ENCODE peak calls at places on chromosomes 7 and 10, in six cellular contexts. I is endothelial cell of umbilical vein, B is NT2/D1, L is endodermal cell, O is mammary epithelial cell, C is left ventricle myocardium inferior. D is an unnamed sample.

GRCh38 chr10:30639946-30640786 is 10.6 kb upstream of the LYZL2 start:
- DNase-seq in L (no peak), O (peak; percentile 32), B (peak; percentile 35), I (peak; percentile 86), C (no peak), D (no peak)

GRCh38 chr7:137449016-137449415 is 105.5 kb upstream of the PTN start:
- DNase-seq in B (no peak), O (no peak), I (no peak), C (no peak), L (no peak), D (no peak)

GRCh38 chr10:86253171-86254072 is 113.2 kb downstream of the GRID1 start:
- DNase-seq in L (peak; percentile 75), O (no peak), C (no peak), I (no peak), B (no peak), D (no peak)

GRCh38 chr10:88800152-88801125 is 2.1 kb upstream of the LIPM start:
- DNase-seq in O (peak; percentile 57), B (no peak), I (no peak), L (no peak), C (no peak), D (no peak)

GRCh38 chr10:75646931-75647330 is 215.5 kb downstream of the LRMDA start:
- DNase-seq in I (no peak), B (no peak), L (no peak), O (no peak), C (no peak), D (no peak)

GRCh38 chr10:29946953-29947700 is 112.3 kb downstream of the JCAD start:
- DNase-seq in O (peak; percentile 88), L (peak; percentile 86), B (no peak), C (peak; percentile 22), I (peak; percentile 73), D (no peak)

GRCh38 chr10:132881186-132881920 is 61.0 kb downstream of the CFAP46 start:
- DNase-seq in O (no peak), I (no peak), B (no peak), C (no peak), L (no peak), D (no peak)

GRCh38 chr10:26706206-26706605 is 8.7 kb downstream of the PDSS1 start:
- DNase-seq in L (no peak), C (no peak), B (no peak), I (no peak), O (no peak), D (no peak)

GRCh38 chr10:100482181-100482833 is 19.5 kb downstream of the WNT8B start:
- DNase-seq in L (peak; percentile 90), C (peak; percentile 67), I (peak; percentile 78), B (peak; percentile 61), O (peak; percentile 54), D (peak; percentile 61)

GRCh38 chr10:51214207-51214896 is 140.1 kb downstream of the PRKG1 start:
- DNase-seq in L (no peak), O (no peak), B (no peak), I (no peak), C (no peak), D (no peak)

GRCh38 chr10:24383681-24384106 is 174.8 kb downstream of the KIAA1217 start:
- DNase-seq in C (peak; percentile 86), I (peak; percentile 74), B (peak; percentile 63), O (peak; percentile 98), L (peak; percentile 91), D (no peak)

GRCh38 chr7:154865984-154866685 is 136.8 kb downstream of the PAXIP1 start:
- DNase-seq in C (no peak), B (no peak), L (no peak), O (no peak), I (no peak), D (no peak)

GRCh38 chr10:28640551-28640950 is 36.8 kb upstream of the BAMBI start:
- DNase-seq in C (no peak), O (no peak), B (no peak), I (no peak), L (no peak), D (no peak)

GRCh38 chr10:96229568-96230030 is 41.8 kb downstream of the BLNK start:
- DNase-seq in B (peak; percentile 71), L (peak; percentile 96), O (peak; percentile 66), C (peak; percentile 70), I (peak; percentile 49), D (peak; percentile 80)

DNA sequence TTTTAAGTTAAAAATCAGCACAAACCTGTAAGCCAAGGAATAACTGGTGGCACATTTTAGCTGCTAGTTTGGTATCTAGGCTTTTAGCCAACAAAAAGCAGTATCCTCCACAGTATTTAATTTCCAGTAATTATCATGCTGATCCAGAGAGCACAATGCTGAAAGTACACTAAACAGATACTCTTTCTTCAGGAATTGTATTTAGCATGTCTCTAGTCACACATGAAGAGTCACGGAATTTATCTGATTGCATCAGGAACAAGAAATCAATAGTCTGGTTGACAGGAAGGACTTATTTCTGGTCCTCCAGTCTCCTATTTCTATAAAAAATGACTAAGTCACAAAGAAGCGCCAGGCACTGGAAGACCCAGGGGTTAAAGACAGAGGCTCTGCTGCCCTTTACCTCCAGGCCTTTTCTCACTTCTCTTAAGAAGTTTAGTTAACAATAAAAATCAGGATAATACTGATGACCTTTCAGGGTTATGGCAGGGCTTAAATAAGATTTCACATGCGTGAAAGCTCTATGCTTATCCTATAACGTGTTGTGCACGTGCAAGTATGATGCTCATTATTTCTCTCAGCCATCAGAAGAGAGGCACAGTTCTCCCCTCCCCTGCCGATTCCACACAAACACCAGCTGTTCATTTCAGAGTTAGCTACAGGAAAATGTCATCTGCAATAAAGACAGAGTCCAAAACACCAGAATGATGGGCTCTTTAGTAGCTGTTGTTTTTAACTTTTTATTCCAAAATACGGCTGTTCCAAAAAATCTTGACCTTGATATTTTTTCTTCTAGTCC is 36.8 kb downstream of the SLC26A4 start:
- DNase-seq in I (peak; percentile 26), L (no peak), B (no peak), C (no peak), O (no peak), D (no peak)
- H3K36me3 ChIP-seq in I (no peaks in the 10 kb centered on the region), L (no peaks in the 10 kb centered on the region), B (no peaks in the 10 kb centered on the region), C (no peaks in the 10 kb centered on the region), O (no peaks in the 10 kb centered on the region), D (no peaks in the 10 kb centered on the region)

GRCh38 chr10:93337309-93337721 is 144.8 kb downstream of the MYOF start:
- DNase-seq in I (no peak), C (no peak), O (no peak), L (no peak), B (no peak), D (no peak)
- H3K36me3 ChIP-seq in I (peaks cover 33% of the 10 kb centered on the region), C (peaks cover 87% of the 10 kb centered on the region), O (peaks cover 33% of the 10 kb centered on the region), L (peaks cover 79% of the 10 kb centered on the region), B (peaks cover 34% of the 10 kb centered on the region), D (no peaks in the 10 kb centered on the region)

DNA sequence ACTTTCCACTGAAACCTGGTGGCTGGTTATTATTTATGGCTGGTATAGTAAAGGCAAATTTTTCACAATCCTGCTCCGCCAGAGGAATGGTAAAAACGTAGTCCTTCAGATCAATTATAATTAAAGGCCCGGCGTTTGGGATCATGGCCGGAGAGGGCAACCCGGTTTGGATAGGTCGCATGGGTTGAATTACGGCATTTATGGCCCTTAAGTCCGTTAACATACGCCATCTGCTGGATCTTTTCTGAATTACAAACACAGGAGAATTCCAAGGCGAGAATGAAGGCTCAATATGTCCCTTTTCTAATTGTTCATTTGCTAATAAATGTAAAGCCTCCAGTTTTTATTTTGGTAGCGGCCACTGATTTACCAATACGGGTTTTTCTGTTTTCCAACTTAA is 11.3 kb upstream of the TAS2R3 start:
- DNase-seq in B (peak; percentile 39), O (no peak), L (no peak), I (no peak), C (no peak), D (no peak)
- H3K36me3 ChIP-seq in B (peaks cover 87% of the 10 kb centered on the region), O (peaks cover 39% of the 10 kb centered on the region), L (peaks cover 98% of the 10 kb centered on the region), I (peaks cover 21% of the 10 kb centered on the region), C (peaks cover 94% of the 10 kb centered on the region), D (peaks cover 90% of the 10 kb centered on the region)

GRCh38 chr7:158274404-158274811 is 313.2 kb downstream of the PTPRN2 start:
- DNase-seq in B (no peak), C (no peak), L (no peak), I (no peak), O (no peak), D (no peak)

GRCh38 chr7:158272509-158273137 is 315.0 kb downstream of the PTPRN2 start:
- DNase-seq in B (no peak), I (no peak), C (no peak), O (no peak), L (no peak), D (no peak)

GRCh38 chr7:158271646-158272045 is 316.0 kb downstream of the PTPRN2 start:
- DNase-seq in L (no peak), O (no peak), B (no peak), I (no peak), C (no peak), D (no peak)

GRCh38 chr7:158272091-158272490 is 315.5 kb downstream of the PTPRN2 start:
- DNase-seq in C (no peak), O (no peak), I (no peak), B (no peak), L (no peak), D (no peak)

DNA sequence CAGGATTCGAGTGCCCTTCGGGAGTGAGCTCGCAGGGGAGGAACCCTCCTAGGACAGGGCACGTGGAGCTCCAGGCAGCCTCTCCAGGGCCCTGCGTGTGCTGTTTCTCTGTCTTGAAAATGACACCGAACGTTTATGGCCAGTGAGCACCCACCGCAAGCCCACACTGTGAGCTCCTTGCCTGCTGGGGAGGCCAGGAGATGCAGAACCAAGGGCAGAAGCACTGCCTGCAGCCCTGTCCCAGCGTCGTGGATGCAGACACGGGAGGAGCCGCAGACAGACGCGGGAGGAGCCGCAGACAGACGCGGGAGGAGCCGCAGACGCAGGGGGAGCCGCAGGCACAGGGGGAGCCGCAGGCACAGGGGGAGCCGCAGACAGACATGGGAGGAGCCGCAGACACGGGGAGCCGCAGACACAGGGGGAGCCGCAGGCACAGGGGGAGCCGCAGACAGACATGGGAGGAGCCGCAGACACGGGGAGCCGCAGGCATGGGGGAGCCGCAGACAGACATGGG is 314.4 kb downstream of the PTPRN2 start:
- DNase-seq in O (no peak), I (no peak), C (no peak), L (no peak), B (no peak), D (no peak)
- H3K36me3 ChIP-seq in O (no peaks in the 10 kb centered on the region), I (no peaks in the 10 kb centered on the region), C (no peaks in the 10 kb centered on the region), L (no peaks in the 10 kb centered on the region), B (no peaks in the 10 kb centered on the region), D (no peaks in the 10 kb centered on the region)

DNA sequence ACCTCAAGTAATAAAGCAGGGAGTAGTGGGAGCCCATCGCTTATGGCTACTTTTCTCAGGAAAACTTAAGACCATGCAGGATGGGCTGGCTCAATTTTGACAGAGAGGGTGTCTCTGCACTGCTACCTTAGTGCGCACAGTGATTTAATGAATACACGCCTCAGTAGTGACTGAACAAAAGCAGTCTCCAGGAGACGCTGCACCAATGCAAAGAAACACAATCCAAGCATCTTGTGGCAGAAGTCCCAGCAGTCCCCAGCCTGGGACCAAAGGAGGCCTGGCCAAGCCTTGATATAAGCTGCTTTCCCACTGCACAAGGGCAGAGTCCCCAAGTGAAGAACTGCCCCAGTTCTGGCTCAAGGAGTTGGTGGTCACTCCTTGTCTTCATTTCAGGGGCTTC is 368.9 kb downstream of the KCNMA1 start:
- DNase-seq in O (no peak), B (no peak), C (no peak), I (no peak), L (no peak), D (no peak)
- H3K36me3 ChIP-seq in O (no peaks in the 10 kb centered on the region), B (no peaks in the 10 kb centered on the region), C (no peaks in the 10 kb centered on the region), I (no peaks in the 10 kb centered on the region), L (no peaks in the 10 kb centered on the region), D (no peaks in the 10 kb centered on the region)

GRCh38 chr10:811781-812180 is 119.7 kb downstream of the LARP4B start:
- DNase-seq in B (no peak), C (no peak), O (no peak), L (no peak), I (no peak), D (no peak)
- H3K36me3 ChIP-seq in B (peaks cover 84% of the 10 kb centered on the region), C (peaks cover 95% of the 10 kb centered on the region), O (peaks cover 36% of the 10 kb centered on the region), L (peaks cover 93% of the 10 kb centered on the region), I (peaks cover 26% of the 10 kb centered on the region), D (peaks cover 22% of the 10 kb centered on the region)

GRCh38 chr10:34719746-34720145 is 95.3 kb downstream of the PARD3 start:
- DNase-seq in C (no peak), I (no peak), L (no peak), O (peak; percentile 88), B (no peak), D (no peak)
- H3K36me3 ChIP-seq in C (no peaks in the 10 kb centered on the region), I (no peaks in the 10 kb centered on the region), L (no peaks in the 10 kb centered on the region), O (no peaks in the 10 kb centered on the region), B (no peaks in the 10 kb centered on the region), D (no peaks in the 10 kb centered on the region)